ENCODE peak calls at places on chromosome 22, in four cellular contexts. One of them, this sample, is unnamed.

GRCh38 chr22:23847991-23848864 is 9.4 kb upstream of the DERL3 start:
- DNase-seq in activated effector memory CD4-positive, alpha-beta T cell treated with anti-CD3 and anti-CD28 coated beads, Interleukin-2, amount 50 U/mL, for 16 hours: no peak
- DNase-seq in A549: no peak
- DNase-seq in left colon: no peak
- DNase-seq in this sample: no peak

GRCh38 chr22:29224859-29225410 is 19.2 kb downstream of the EMID1 start:
- DNase-seq in A549: no peak
- DNase-seq in left colon: no peak
- DNase-seq in activated effector memory CD4-positive, alpha-beta T cell treated with anti-CD3 and anti-CD28 coated beads, Interleukin-2, amount 50 U/mL, for 16 hours: no peak
- DNase-seq in this sample: no peak

GRCh38 chr22:43466710-43467109 is 54.9 kb downstream of the MPPED1 start:
- DNase-seq in activated effector memory CD4-positive, alpha-beta T cell treated with anti-CD3 and anti-CD28 coated beads, Interleukin-2, amount 50 U/mL, for 16 hours: no peak
- DNase-seq in A549: no peak
- DNase-seq in left colon: no peak
- DNase-seq in this sample: peak; percentile 22

GRCh38 chr22:44225812-44226211 is 45.1 kb downstream of the PARVG start:
- DNase-seq in left colon: no peak
- DNase-seq in A549: no peak
- DNase-seq in activated effector memory CD4-positive, alpha-beta T cell treated with anti-CD3 and anti-CD28 coated beads, Interleukin-2, amount 50 U/mL, for 16 hours: no peak
- DNase-seq in this sample: no peak

GRCh38 chr22:32531228-32531627 is 56.6 kb downstream of the FBXO7 start:
- DNase-seq in left colon: no peak
- DNase-seq in A549: no peak
- DNase-seq in activated effector memory CD4-positive, alpha-beta T cell treated with anti-CD3 and anti-CD28 coated beads, Interleukin-2, amount 50 U/mL, for 16 hours: no peak
- DNase-seq in this sample: no peak

GRCh38 chr22:32596471-32596870 is 121.9 kb downstream of the FBXO7 start:
- DNase-seq in activated effector memory CD4-positive, alpha-beta T cell treated with anti-CD3 and anti-CD28 coated beads, Interleukin-2, amount 50 U/mL, for 16 hours: no peak
- DNase-seq in left colon: no peak
- DNase-seq in A549: no peak
- DNase-seq in this sample: no peak

GRCh38 chr22:21837184-21837979 is 30.1 kb downstream of the MAPK1 start:
- DNase-seq in left colon: no peak
- DNase-seq in A549: peak; percentile 22
- DNase-seq in activated effector memory CD4-positive, alpha-beta T cell treated with anti-CD3 and anti-CD28 coated beads, Interleukin-2, amount 50 U/mL, for 16 hours: no peak
- DNase-seq in this sample: no peak

GRCh38 chr22:48821346-48822186 is 1006.1 kb downstream of the BRD1 start:
- DNase-seq in A549: no peak
- DNase-seq in left colon: no peak
- DNase-seq in activated effector memory CD4-positive, alpha-beta T cell treated with anti-CD3 and anti-CD28 coated beads, Interleukin-2, amount 50 U/mL, for 16 hours: peak; percentile 57
- DNase-seq in this sample: no peak

GRCh38 chr22:29830585-29830984 is 7.5 kb downstream of the ASCC2 start:
- DNase-seq in activated effector memory CD4-positive, alpha-beta T cell treated with anti-CD3 and anti-CD28 coated beads, Interleukin-2, amount 50 U/mL, for 16 hours: no peak
- DNase-seq in left colon: no peak
- DNase-seq in A549: no peak
- DNase-seq in this sample: no peak

GRCh38 chr22:46355369-46355995 is 20.0 kb downstream of the TRMU start:
- DNase-seq in activated effector memory CD4-positive, alpha-beta T cell treated with anti-CD3 and anti-CD28 coated beads, Interleukin-2, amount 50 U/mL, for 16 hours: peak; percentile 82
- DNase-seq in left colon: peak; percentile 82
- DNase-seq in A549: peak; percentile 72
- DNase-seq in this sample: peak; percentile 83

GRCh38 chr22:28883917-28884753 is 763 bp downstream of the ZNRF3 start:
- DNase-seq in left colon: peak; percentile 54
- DNase-seq in activated effector memory CD4-positive, alpha-beta T cell treated with anti-CD3 and anti-CD28 coated beads, Interleukin-2, amount 50 U/mL, for 16 hours: peak; percentile 74
- DNase-seq in A549: peak; percentile 20
- DNase-seq in this sample: peak; percentile 82

GRCh38 chr22:20656902-20657836 is 116.7 kb upstream of the SERPIND1 start:
- DNase-seq in activated effector memory CD4-positive, alpha-beta T cell treated with anti-CD3 and anti-CD28 coated beads, Interleukin-2, amount 50 U/mL, for 16 hours: no peak
- DNase-seq in left colon: no peak
- DNase-seq in A549: peak; percentile 23
- DNase-seq in this sample: no peak

This sample was measured in upper lobe of right lung.